ENCODE peak calls at places on chromosome 4, in four cellular contexts. F is IMR-90, L is H1, U is neuronal stem cell. T is an unnamed sample.

GRCh38 chr4:109994415-109994827 is 81.7 kb downstream of the EGF start:
- DNase-seq in F (no peak), L (no peak), U (no peak), T (no peak)

GRCh38 chr4:150874386-150875226 is 140.5 kb downstream of the LRBA start:
- DNase-seq in F (no peak), L (no peak), U (no peak), T (no peak)

GRCh38 chr4:122665148-122665547 is 44.3 kb upstream of the IL21 start:
- DNase-seq in F (no peak), L (no peak), U (no peak), T (peak)

GRCh38 chr4:94995684-94996394 is 238.1 kb downstream of the BMPR1B start:
- DNase-seq in F (peak), L (peak), U (peak), T (no peak)

GRCh38 chr4:152102184-152103000 is 341.6 kb upstream of the GATB start:
- DNase-seq in F (peak), L (no peak), U (no peak), T (peak)

GRCh38 chr4:76283900-76284299 is 22.6 kb upstream of the STBD1 start:
- DNase-seq in F (no peak), L (no peak), U (no peak), T (no peak)

GRCh38 chr4:153112071-153112460 is 92.2 kb upstream of the TRIM2 start:
- DNase-seq in F (no peak), L (no peak), U (no peak), T (peak)

GRCh38 chr4:183099537-183100297 is 660 bp downstream of the WWC2 start:
- DNase-seq in F (no peak), L (no peak), U (peak), T (peak)

GRCh38 chr4:39043058-39043696 is 11.0 kb upstream of the TMEM156 start:
- DNase-seq in F (peak), L (no peak), U (no peak), T (peak)

GRCh38 chr4:14853186-14853946 is 148.9 kb upstream of the CPEB2 start:
- DNase-seq in F (peak), L (no peak), U (no peak), T (no peak)

GRCh38 chr4:8325284-8325973 is 55.9 kb downstream of the HTRA3 start:
- DNase-seq in F (no peak), L (no peak), U (no peak), T (no peak)

GRCh38 chr4:180710643-180711337 is 1532.4 kb upstream of the TENM3 start:
- DNase-seq in F (peak), L (no peak), U (no peak), T (no peak)

GRCh38 chr4:40804598-40804997 is 54.8 kb downstream of the NSUN7 start:
- DNase-seq in F (no peak), L (no peak), U (no peak), T (no peak)

GRCh38 chr4:110621839-110622751 is 782 bp downstream of the PITX2 start:
- DNase-seq in F (no peak), L (no peak), U (peak), T (peak)

GRCh38 chr4:132108784-132109183 is 1040.3 kb upstream of the PCDH10 start:
- DNase-seq in F (peak), L (no peak), U (no peak), T (no peak)

GRCh38 chr4:38378478-38378877 is 285.5 kb upstream of the KLF3 start:
- DNase-seq in F (no peak), L (no peak), U (no peak), T (no peak)

GRCh38 chr4:153488719-153489384 is 22.7 kb downstream of the TMEM131L start:
- DNase-seq in F (no peak), L (no peak), U (no peak), T (no peak)

GRCh38 chr4:79087091-79087490 is 147.9 kb upstream of the PAQR3 start:
- DNase-seq in F (no peak), L (no peak), U (peak), T (no peak)

GRCh38 chr4:85939595-85939994 is 420.3 kb downstream of the MAPK10 start:
- DNase-seq in F (no peak), L (no peak), U (no peak), T (no peak)

GRCh38 chr4:124542021-124542420 is 170.5 kb downstream of the ANKRD50 start:
- DNase-seq in F (no peak), L (no peak), U (no peak), T (peak)

GRCh38 chr4:177612684-177613083 is 170.4 kb upstream of the AGA start:
- DNase-seq in F (no peak), L (no peak), U (no peak), T (no peak)

GRCh38 chr4:154329939-154330338 is 161.7 kb downstream of the DCHS2 start:
- DNase-seq in F (peak), L (no peak), U (no peak), T (peak)

GRCh38 chr4:55547461-55547770 is 707 bp upstream of the CLOCK start:
- DNase-seq in F (no peak), L (no peak), U (no peak), T (peak)

GRCh38 chr4:150248181-150248580 is 169.9 kb downstream of the DCLK2 start:
- DNase-seq in F (peak), L (no peak), U (no peak), T (no peak)

GRCh38 chr4:117429061-117429460 is 343.7 kb upstream of the TRAM1L1 start:
- DNase-seq in F (no peak), L (peak), U (no peak), T (no peak)

GRCh38 chr4:154604696-154605200 is 7.7 kb downstream of the FGG start:
- DNase-seq in F (no peak), L (no peak), U (no peak), T (peak)

GRCh38 chr4:182449960-182450359 is 206.8 kb downstream of the TENM3 start:
- DNase-seq in F (no peak), L (no peak), U (no peak), T (no peak)

GRCh38 chr4:52019941-52020657 is at the start of gene LRRC66:
- DNase-seq in F (no peak), L (no peak), U (no peak), T (no peak)

GRCh38 chr4:89829470-89830138 is 7.4 kb downstream of the SNCA start:
- DNase-seq in F (no peak), L (no peak), U (no peak), T (peak)

GRCh38 chr4:91621446-91621845 is 682.3 kb upstream of the GRID2 start:
- DNase-seq in F (no peak), L (no peak), U (no peak), T (no peak)

GRCh38 chr4:28886934-28887333 is 1833.2 kb upstream of the PCDH7 start:
- DNase-seq in F (peak), L (no peak), U (no peak), T (no peak)

GRCh38 chr4:156362581-156362980 is 408.9 kb upstream of the CTSO start:
- DNase-seq in F (peak), L (no peak), U (no peak), T (peak)

GRCh38 chr4:134702374-134702773 is 500.8 kb upstream of the PABPC4L start:
- DNase-seq in F (no peak), L (no peak), U (no peak), T (no peak)

GRCh38 chr4:53196872-53197759 is 168.7 kb downstream of the SCFD2 start:
- DNase-seq in F (peak), L (no peak), U (peak), T (peak)

GRCh38 chr4:71404049-71404448 is 65.2 kb downstream of the SLC4A4 start:
- DNase-seq in F (peak), L (no peak), U (no peak), T (no peak)

GRCh38 chr4:168907119-168907698 is 102.8 kb downstream of the CBR4 start:
- DNase-seq in F (peak), L (no peak), U (no peak), T (no peak)

GRCh38 chr4:16205298-16206164 is 20.7 kb downstream of the TAPT1 start:
- DNase-seq in F (no peak), L (no peak), U (no peak), T (no peak)

GRCh38 chr4:137359691-137360315 is 172.5 kb downstream of the PCDH18 start:
- DNase-seq in F (peak), L (no peak), U (no peak), T (peak)

GRCh38 chr4:42655921-42656735 is 777 bp downstream of the ATP8A1 start:
- DNase-seq in F (no peak), L (no peak), U (peak), T (no peak)
- H3K14ac ChIP-seq in F (no peak), L (no peak), U (peak), T (no peak)

DNA sequence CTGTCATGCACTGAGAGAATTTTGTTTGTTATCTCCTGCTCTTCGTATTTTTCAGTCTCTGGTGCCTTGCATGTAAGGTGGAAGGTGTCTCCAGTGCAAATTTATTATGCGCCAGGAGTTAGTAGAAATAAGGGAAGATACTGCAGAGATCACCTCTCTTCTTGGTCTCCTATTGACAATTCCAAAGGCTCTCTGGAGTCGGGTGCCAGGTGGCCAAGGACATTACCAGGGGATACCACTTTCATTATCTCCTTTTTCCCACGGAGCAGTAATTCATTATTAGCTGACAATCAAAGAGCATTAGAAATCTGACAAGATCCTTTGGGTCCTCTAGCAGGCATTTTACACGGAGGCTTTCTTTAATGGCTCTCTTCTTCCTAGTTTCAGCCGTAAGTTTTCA is 26.0 kb downstream of the ADD1 start:
- DNase-seq in F (no peak), L (no peak), U (no peak), T (no peak)
- H2BK120ac ChIP-seq in F (no peak), L (no peak), U (no peak), T (no peak)

DNA sequence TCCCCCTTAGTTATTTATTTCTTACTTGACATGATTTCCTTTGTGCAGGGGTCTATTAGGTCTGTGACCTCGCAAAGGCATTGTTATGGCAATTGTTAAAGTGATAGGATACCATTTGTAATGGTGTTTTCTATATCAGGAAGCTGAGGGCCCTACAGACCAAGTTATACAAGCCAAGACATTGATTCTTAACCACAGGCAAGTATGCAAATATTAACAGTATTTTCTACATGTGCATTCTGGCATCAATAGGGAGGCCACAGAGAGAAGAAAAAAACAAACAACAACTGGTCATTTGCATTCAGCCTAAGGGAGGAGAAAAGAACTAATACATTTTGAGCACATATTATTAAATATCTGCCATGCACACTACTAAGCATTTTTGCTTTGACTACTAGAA is 28.5 kb downstream of the GBA3 start:
- DNase-seq in F (no peak), L (no peak), U (no peak), T (no peak)
- H3K14ac ChIP-seq in F (no peak), L (no peak), U (no peak), T (no peak)

GRCh38 chr4:31411606-31412005 is 691.4 kb downstream of the PCDH7 start:
- DNase-seq in F (no peak), L (no peak), U (no peak), T (no peak)

DNA sequence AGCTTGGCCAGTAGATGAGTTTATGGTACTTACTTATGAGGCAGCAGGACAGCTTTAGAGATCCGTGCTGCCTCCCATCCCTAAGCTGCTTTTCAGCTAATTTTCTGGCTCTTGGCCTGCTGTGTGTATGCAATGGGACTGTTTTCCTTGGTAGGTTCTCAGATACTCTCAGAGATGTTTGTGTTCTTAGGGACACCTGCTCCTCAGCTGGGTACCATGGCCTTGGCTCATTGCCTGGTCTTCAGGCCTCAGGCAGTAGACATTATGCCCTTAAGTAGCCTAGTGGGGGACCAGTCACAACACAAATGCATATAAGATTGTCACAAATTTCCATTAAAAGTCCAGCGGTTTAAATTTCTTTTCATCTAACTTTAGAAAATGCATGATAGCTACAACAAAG is 688.0 kb downstream of the PCDH7 start:
- DNase-seq in F (no peak), L (no peak), U (no peak), T (no peak)
- H2BK120ac ChIP-seq in F (no peak), L (no peak), U (no peak), T (no peak)

GRCh38 chr4:17810260-17811077 is at the start of the genes DCAF16 and NCAPG:
- DNase-seq in F (peak), L (peak), U (peak), T (peak)

GRCh38 chr4:17812801-17813200 is 2.0 kb downstream of the NCAPG start:
- DNase-seq in F (no peak), L (no peak), U (no peak), T (no peak)

GRCh38 chr4:17809667-17810066 is 890 bp downstream of the DCAF16 start:
- DNase-seq in F (no peak), L (no peak), U (no peak), T (no peak)

GRCh38 chr4:17812125-17812524 is 1.3 kb downstream of the NCAPG start:
- DNase-seq in F (no peak), L (no peak), U (no peak), T (no peak)

DNA sequence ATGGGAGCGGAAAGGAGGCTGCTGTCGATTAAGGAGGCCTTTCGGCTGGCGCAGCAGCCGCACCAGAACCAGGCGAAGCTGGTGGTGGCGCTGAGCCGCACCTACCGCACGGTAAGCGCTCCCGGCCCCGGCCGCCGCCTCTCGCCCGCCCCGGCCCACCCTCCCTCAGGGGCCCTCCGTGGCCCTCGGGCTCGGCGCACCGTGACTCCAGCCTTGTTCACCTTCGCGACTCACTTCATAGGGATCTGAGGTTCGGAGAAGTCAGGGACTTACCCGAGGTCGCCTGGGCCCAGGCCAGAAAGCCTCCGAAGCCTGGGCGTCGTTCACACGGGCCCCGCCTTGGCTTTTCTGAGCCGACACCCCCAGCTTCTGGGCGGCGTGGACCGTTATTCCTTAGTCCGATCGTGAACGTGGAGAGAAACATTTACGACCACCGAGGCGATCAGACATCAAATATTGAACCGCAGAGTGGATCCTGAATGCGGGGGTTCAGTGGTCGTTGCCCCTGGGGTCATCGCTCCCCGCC is 362 bp downstream of the NCAPG start:
- DNase-seq in F (no peak), L (no peak), U (no peak), T (no peak)
- H3K14ac ChIP-seq in F (peak), L (no peak), U (peak), T (peak)

GRCh38 chr4:102868782-102869568 is at the start of gene CISD2:
- DNase-seq in F (peak), L (peak), U (peak), T (peak)
- H2BK120ac ChIP-seq in F (peak), L (peak), U (no peak), T (peak)

GRCh38 chr4:83454626-83455025 is 997 bp downstream of the HELQ start:
- DNase-seq in F (peak), L (no peak), U (no peak), T (no peak)

GRCh38 chr4:83456184-83456501 is 285 bp downstream of the MRPS18C start:
- DNase-seq in F (no peak), L (no peak), U (no peak), T (no peak)

GRCh38 chr4:83455300-83456183 is at the start of the genes HELQ and MRPS18C:
- DNase-seq in F (peak), L (peak), U (peak), T (peak)
- H3K14ac ChIP-seq in F (peak), L (no peak), U (no peak), T (peak)

GRCh38 chr4:171956678-171957077 is 143.5 kb downstream of the GALNTL6 start:
- DNase-seq in F (no peak), L (no peak), U (no peak), T (no peak)
- H2BK120ac ChIP-seq in F (no peak), L (no peak), U (no peak), T (no peak)

GRCh38 chr4:42152507-42153504 is at the start of gene BEND4:
- DNase-seq in F (no peak), L (no peak), U (no peak), T (no peak)
- H3K14ac ChIP-seq in F (no peak), L (no peak), U (peak), T (no peak)

T was measured in trophoblast cell.